ENCODE peak calls at places on chromosomes 13 and 19, in six cellular contexts. L is right atrium auricular region, Y is bronchial epithelial cell, G is colonic mucosa, M is heart left ventricle, O is neuronal stem cell. Z is an unnamed sample.

GRCh38 chr13:68125087-68125480 is 894.9 kb upstream of the PCDH9 start:
- DNase-seq in L (no peak), Y (peak; percentile 69), G (no peak), M (no peak), O (no peak), Z (no peak)

GRCh38 chr19:1611353-1611752 is 6.1 kb upstream of the UQCR11 start:
- DNase-seq in L (no peak), Y (no peak), G (no peak), M (no peak), O (no peak), Z (no peak)

GRCh38 chr13:111492341-111492945 is 172.0 kb downstream of the TEX29 start:
- DNase-seq in L (no peak), Y (no peak), G (no peak), M (no peak), O (no peak), Z (no peak)

GRCh38 chr13:48126944-48127814 is 32.3 kb upstream of the MED4 start:
- DNase-seq in L (peak; percentile 80), Y (peak; percentile 80), G (peak; percentile 33), M (peak; percentile 76), O (peak; percentile 54), Z (peak; percentile 83)

GRCh38 chr19:12782174-12782423 is 6.7 kb upstream of the HOOK2 start:
- DNase-seq in L (no peak), Y (no peak), G (no peak), M (no peak), O (no peak), Z (no peak)

GRCh38 chr13:43042410-43042921 is 19.1 kb downstream of the DNAJC15 start:
- DNase-seq in L (no peak), Y (no peak), G (no peak), M (no peak), O (no peak), Z (no peak)

GRCh38 chr19:44212865-44213346 is 574 bp downstream of the ZNF227 start:
- DNase-seq in L (no peak), Y (peak; percentile 31), G (peak; percentile 24), M (no peak), O (no peak), Z (peak; percentile 17)

GRCh38 chr13:41428155-41428554 is 29.2 kb upstream of the RGCC start:
- DNase-seq in L (no peak), Y (no peak), G (peak; percentile 20), M (no peak), O (peak; percentile 6), Z (no peak)

GRCh38 chr19:42191855-42192254 is 25.6 kb downstream of the DEDD2 start:
- DNase-seq in L (no peak), Y (peak; percentile 98), G (peak; percentile 90), M (no peak), O (no peak), Z (no peak)

GRCh38 chr19:31135841-31136240 is 213.4 kb downstream of the TSHZ3 start:
- DNase-seq in L (no peak), Y (peak; percentile 94), G (no peak), M (no peak), O (no peak), Z (no peak)

GRCh38 chr13:59747529-59747928 is 416.2 kb downstream of the DIAPH3 start:
- DNase-seq in L (no peak), Y (no peak), G (no peak), M (no peak), O (no peak), Z (no peak)

GRCh38 chr19:48991823-48992570 is 1.1 kb downstream of the GYS1 start:
- DNase-seq in L (peak; percentile 78), Y (peak; percentile 69), G (peak; percentile 78), M (peak; percentile 74), O (no peak), Z (peak; percentile 56)

GRCh38 chr19:23273022-23273593 is 22.9 kb upstream of the ZNF724 start:
- DNase-seq in L (peak; percentile 60), Y (no peak), G (peak; percentile 50), M (no peak), O (no peak), Z (peak; percentile 34)

GRCh38 chr19:5321851-5322681 is 18.5 kb downstream of the PTPRS start:
- DNase-seq in L (no peak), Y (no peak), G (peak; percentile 18), M (no peak), O (no peak), Z (no peak)

GRCh38 chr19:41616785-41617621 is 9.9 kb downstream of the CEACAM4 start:
- DNase-seq in L (no peak), Y (peak; percentile 20), G (no peak), M (peak; percentile 14), O (no peak), Z (peak; percentile 48)

GRCh38 chr19:48656840-48657474 is 11.0 kb upstream of the CA11 start:
- DNase-seq in L (no peak), Y (peak; percentile 84), G (no peak), M (no peak), O (no peak), Z (no peak)

GRCh38 chr13:41458939-41459753 is 1.8 kb downstream of the RGCC start:
- DNase-seq in L (no peak), Y (peak; percentile 65), G (peak; percentile 57), M (peak; percentile 44), O (no peak), Z (no peak)

GRCh38 chr13:48560657-48561337 is 27.9 kb upstream of the RCBTB2 start:
- DNase-seq in L (no peak), Y (no peak), G (no peak), M (no peak), O (no peak), Z (no peak)

GRCh38 chr13:92966341-92966740 is 260.3 kb upstream of the GPC6 start:
- DNase-seq in L (no peak), Y (no peak), G (no peak), M (no peak), O (no peak), Z (no peak)

GRCh38 chr13:96935971-96936370 is 58.3 kb downstream of the OXGR1 start:
- DNase-seq in L (no peak), Y (no peak), G (no peak), M (no peak), O (no peak), Z (peak; percentile 31)

GRCh38 chr19:49056101-49056901 is 1.2 kb downstream of the CGB7 start:
- DNase-seq in L (no peak), Y (peak; percentile 57), G (peak; percentile 72), M (peak; percentile 56), O (peak; percentile 65), Z (peak; percentile 67)

GRCh38 chr19:46697142-46697960 is 19.6 kb downstream of the PRKD2 start:
- DNase-seq in L (peak; percentile 86), Y (peak; percentile 64), G (peak; percentile 97), M (peak; percentile 85), O (peak; percentile 89), Z (no peak)

GRCh38 chr19:5002143-5002542 is 33.2 kb downstream of the KDM4B start:
- DNase-seq in L (no peak), Y (peak; percentile 68), G (no peak), M (no peak), O (no peak), Z (no peak)

GRCh38 chr19:29761575-29762225 is 46.6 kb upstream of the C19orf12 start:
- DNase-seq in L (no peak), Y (no peak), G (peak; percentile 29), M (no peak), O (no peak), Z (no peak)

GRCh38 chr13:31997641-31998040 is 33.9 kb upstream of the FRY start:
- DNase-seq in L (no peak), Y (no peak), G (no peak), M (no peak), O (no peak), Z (no peak)

GRCh38 chr19:13958043-13958442 is 5.7 kb downstream of the DCAF15 start:
- DNase-seq in L (no peak), Y (no peak), G (no peak), M (no peak), O (no peak), Z (no peak)

GRCh38 chr13:79589605-79590511 is 108.9 kb downstream of the NDFIP2 start:
- DNase-seq in L (no peak), Y (peak; percentile 95), G (no peak), M (no peak), O (no peak), Z (no peak)

GRCh38 chr19:7687177-7687576 is 6.5 kb downstream of the TRAPPC5 start:
- DNase-seq in L (no peak), Y (no peak), G (no peak), M (no peak), O (no peak), Z (no peak)

DNA sequence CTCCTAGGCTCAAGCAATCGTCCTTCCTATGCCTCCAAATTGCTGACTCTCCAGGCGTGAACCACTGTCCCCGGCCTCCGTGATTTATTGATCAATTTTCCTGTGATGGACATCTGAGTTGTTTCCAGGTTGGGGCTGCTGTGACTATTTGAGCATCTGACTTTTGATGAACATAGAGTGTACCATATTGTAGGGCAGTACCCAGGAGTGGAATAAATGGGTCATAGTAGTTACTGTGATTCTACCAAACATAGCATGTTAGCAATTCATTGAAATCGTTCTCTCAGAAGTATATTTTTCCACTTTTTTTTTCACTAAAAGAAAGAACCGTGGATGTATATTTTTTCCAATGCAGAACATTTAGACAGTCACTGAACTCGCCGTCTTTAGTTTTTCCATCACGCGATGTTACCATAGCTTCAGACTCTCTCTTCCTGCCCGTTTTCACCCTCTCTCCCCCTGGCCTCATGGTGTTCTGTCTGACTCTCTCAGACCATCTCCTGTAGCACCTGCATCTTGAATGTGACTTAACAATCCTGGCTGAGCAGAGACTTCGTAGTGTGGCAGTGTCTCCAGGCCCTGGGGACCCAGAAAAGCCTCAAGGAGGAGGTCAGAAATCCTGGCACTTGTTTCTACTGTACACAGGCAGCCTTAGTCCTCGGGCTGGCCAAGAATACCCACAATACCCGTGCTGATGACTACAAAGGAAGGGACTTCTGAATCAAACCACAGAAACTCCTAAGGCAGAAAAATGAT is 3.2 kb upstream of the RASGRP4 start:
- DNase-seq in L (no peak), Y (no peak), G (no peak), M (no peak), O (no peak), Z (no peak)
- H3K27me3 ChIP-seq in L (no peaks in the 10 kb centered on the region), Y (peaks cover 4% of the 10 kb centered on the region), G (no peaks in the 10 kb centered on the region), M (peaks cover 28% of the 10 kb centered on the region), O (no peaks in the 10 kb centered on the region), Z (no peaks in the 10 kb centered on the region)

DNA sequence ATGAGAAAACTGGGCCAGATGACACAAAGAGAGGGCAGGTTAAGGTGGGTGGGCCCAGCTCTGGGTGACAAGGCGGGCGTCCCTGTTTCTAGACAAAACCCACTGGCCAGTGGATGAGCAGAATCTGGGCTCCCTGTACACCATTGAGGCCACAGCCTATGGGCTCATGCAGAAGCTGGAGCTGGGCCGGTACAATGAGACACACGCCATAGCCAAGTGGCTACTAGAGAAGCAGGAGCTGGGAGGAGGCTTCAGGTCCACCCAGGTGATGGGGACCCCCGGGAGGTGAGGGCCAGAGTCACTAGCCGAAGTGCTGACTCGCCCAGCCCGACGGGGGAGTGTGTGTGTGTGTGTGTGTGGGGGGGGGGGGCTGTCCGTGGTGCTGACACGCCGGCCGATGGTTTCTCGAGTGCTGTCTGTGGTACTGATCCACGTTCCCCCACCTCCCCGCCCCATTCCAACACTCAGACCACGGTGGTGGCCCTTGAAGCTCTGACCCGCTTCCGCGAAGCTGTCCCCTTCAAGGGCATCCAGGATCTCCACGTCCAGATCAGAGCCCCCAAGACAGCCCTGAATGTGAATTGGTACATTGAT is 24.3 kb upstream of the SHFL start:
- DNase-seq in L (no peak), Y (no peak), G (no peak), M (no peak), O (no peak), Z (no peak)
- H3K27me3 ChIP-seq in L (no peaks in the 10 kb centered on the region), Y (no peaks in the 10 kb centered on the region), G (no peaks in the 10 kb centered on the region), M (peaks cover 26% of the 10 kb centered on the region), O (no peaks in the 10 kb centered on the region), Z (no peaks in the 10 kb centered on the region)

GRCh38 chr19:51034704-51035103 is at the start of gene KLK12:
- DNase-seq in L (no peak), Y (no peak), G (no peak), M (no peak), O (no peak), Z (no peak)
- H3K27me3 ChIP-seq in L (no peaks in the 10 kb centered on the region), Y (peaks cover 1% of the 10 kb centered on the region), G (no peaks in the 10 kb centered on the region), M (peaks cover 28% of the 10 kb centered on the region), O (no peaks in the 10 kb centered on the region), Z (peaks cover 3% of the 10 kb centered on the region)

GRCh38 chr19:3152431-3152780 is 16.6 kb downstream of the GNA15 start:
- DNase-seq in L (no peak), Y (no peak), G (no peak), M (no peak), O (no peak), Z (no peak)
- H3K27me3 ChIP-seq in L (no peaks in the 10 kb centered on the region), Y (no peaks in the 10 kb centered on the region), G (no peaks in the 10 kb centered on the region), M (no peaks in the 10 kb centered on the region), O (no peaks in the 10 kb centered on the region), Z (no peaks in the 10 kb centered on the region)

Z was measured in HAP-1.